ENCODE peak calls at places on chromosomes 11 and 22, in five cellular contexts. Z is spleen, I is adrenal gland, K is IMR-90, D is body of pancreas. W is an unnamed sample.

GRCh38 chr11:8832571-8833260 is 78.3 kb upstream of the AKIP1 start:
- DNase-seq in K (peak), I (no peak), Z (no peak), D (no peak), W (no peak)

GRCh38 chr22:20268350-20269012 is 363 bp upstream of the RTN4R start:
- DNase-seq in I (no peak), Z (peak), D (peak), K (peak), W (peak)

GRCh38 chr11:16809901-16810668 is 71.6 kb downstream of the C11orf58 start:
- DNase-seq in I (peak), D (peak), Z (peak), K (peak), W (no peak)

GRCh38 chr11:34215806-34216453 is 110.5 kb downstream of the NAT10 start:
- DNase-seq in K (peak), D (no peak), Z (no peak), I (no peak), W (no peak)

GRCh38 chr11:11407065-11407737 is 54.2 kb upstream of the CSNK2A3 start:
- DNase-seq in Z (no peak), D (no peak), K (no peak), I (peak), W (no peak)

GRCh38 chr11:133549796-133550195 is 17.5 kb upstream of the OPCML start:
- DNase-seq in D (no peak), I (no peak), K (no peak), Z (no peak), W (no peak)

GRCh38 chr11:45017329-45017728 is 66.6 kb upstream of the TP53I11 start:
- DNase-seq in Z (no peak), K (no peak), D (no peak), I (no peak), W (no peak)

GRCh38 chr11:31240340-31240904 is 129.1 kb downstream of the DCDC1 start:
- DNase-seq in Z (no peak), D (peak), I (no peak), K (peak), W (no peak)

GRCh38 chr11:107780136-107780535 is 68.3 kb upstream of the SLN start:
- DNase-seq in K (no peak), Z (no peak), D (no peak), I (no peak), W (no peak)

GRCh38 chr11:92225206-92225562 is 566 bp downstream of the FAT3 start:
- DNase-seq in K (no peak), Z (no peak), D (no peak), I (no peak), W (no peak)

GRCh38 chr22:45968003-45968650 is 8.8 kb downstream of the WNT7B start:
- DNase-seq in D (no peak), K (peak), I (no peak), Z (no peak), W (no peak)

GRCh38 chr11:7657306-7658025 is 15.8 kb downstream of the CYB5R2 start:
- DNase-seq in I (peak), Z (no peak), D (peak), K (peak), W (peak)

GRCh38 chr11:110850846-110851245 is 138.6 kb upstream of the ARHGAP20 start:
- DNase-seq in I (no peak), Z (no peak), D (no peak), K (no peak), W (no peak)

GRCh38 chr22:32684148-32684821 is 117.2 kb upstream of the TIMP3 start:
- DNase-seq in Z (no peak), D (no peak), K (peak), I (no peak), W (no peak)

GRCh38 chr22:44202261-44202789 is 21.6 kb downstream of the PARVG start:
- DNase-seq in I (no peak), Z (no peak), D (no peak), K (peak), W (no peak)

GRCh38 chr11:114208371-114208770 is 87.8 kb upstream of the NNMT start:
- DNase-seq in Z (no peak), D (no peak), I (no peak), K (no peak), W (no peak)

GRCh38 chr11:109706940-109707339 is 284.9 kb downstream of the C11orf87 start:
- DNase-seq in D (no peak), Z (no peak), K (no peak), I (no peak), W (no peak)

GRCh38 chr11:89608234-89608966 is 101.7 kb upstream of the TRIM77 start:
- DNase-seq in D (no peak), K (no peak), Z (no peak), I (no peak), W (no peak)

GRCh38 chr11:10139081-10139480 is 154.9 kb downstream of the SBF2 start:
- DNase-seq in K (no peak), Z (no peak), I (no peak), D (no peak), W (no peak)

GRCh38 chr11:112355726-112356125 is 95.1 kb upstream of the PLET1 start:
- DNase-seq in I (peak), D (no peak), Z (no peak), K (peak), W (no peak)

GRCh38 chr11:70289582-70289981 is 19.1 kb downstream of the PPFIA1 start:
- DNase-seq in Z (no peak), K (no peak), D (no peak), I (no peak), W (peak)

GRCh38 chr11:125297346-125297910 is 132.9 kb downstream of the PKNOX2 start:
- DNase-seq in K (no peak), I (no peak), Z (no peak), D (no peak), W (no peak)

GRCh38 chr22:47203554-47203991 is 441.1 kb downstream of the TBC1D22A start:
- DNase-seq in D (no peak), I (no peak), Z (peak), K (no peak), W (no peak)

GRCh38 chr11:36055356-36055755 is 111.5 kb downstream of the LDLRAD3 start:
- DNase-seq in Z (no peak), D (no peak), I (no peak), K (no peak), W (no peak)

GRCh38 chr22:38867124-38867455 is 4.9 kb downstream of the CBX6 start:
- DNase-seq in Z (no peak), D (no peak), K (no peak), I (peak), W (no peak)
- TF ChIP-seq POLR2A in Z (no peak), D (no peak), K (no peak), I (no peak), W (no peak)

GRCh38 chr22:21972293-21972779 is 10.3 kb downstream of the TOP3B start:
- DNase-seq in I (no peak), D (peak), Z (no peak), K (peak), W (peak)

GRCh38 chr22:21971858-21972275 is 10.7 kb downstream of the TOP3B start:
- DNase-seq in Z (no peak), D (no peak), K (no peak), I (no peak), W (no peak)

GRCh38 chr22:21970800-21971617 is 11.6 kb downstream of the TOP3B start:
- DNase-seq in I (no peak), D (no peak), Z (no peak), K (no peak), W (no peak)

GRCh38 chr22:21968452-21969129 is 14.0 kb downstream of the TOP3B start:
- DNase-seq in I (no peak), K (no peak), D (no peak), Z (no peak), W (no peak)

GRCh38 chr22:21970037-21970799 is 12.4 kb downstream of the TOP3B start:
- DNase-seq in D (no peak), Z (no peak), K (no peak), I (no peak), W (no peak)
- TF ChIP-seq POLR2A in D (no peak), Z (no peak), K (no peak), I (no peak), W (no peak)

GRCh38 chr11:65478411-65479183 is 20.2 kb upstream of the MALAT1 start:
- DNase-seq in D (peak), Z (peak), K (peak), I (peak), W (peak)
- TF ChIP-seq POLR2A in D (no peak), Z (no peak), K (peak), I (peak), W (no peak)

GRCh38 chr22:41798736-41799135 is 1.7 kb upstream of the CCDC134 start:
- DNase-seq in K (no peak), Z (no peak), I (no peak), D (no peak), W (no peak)

GRCh38 chr22:41801147-41801819 is 804 bp downstream of the CCDC134 start:
- DNase-seq in K (no peak), D (no peak), I (no peak), Z (no peak), W (no peak)

GRCh38 chr22:41799486-41800347 is 762 bp upstream of the CCDC134 start:
- DNase-seq in Z (peak), D (peak), K (no peak), I (peak), W (peak)

GRCh38 chr22:41801886-41802285 is 1.4 kb downstream of the CCDC134 start:
- DNase-seq in I (no peak), K (no peak), D (no peak), Z (no peak), W (no peak)

DNA sequence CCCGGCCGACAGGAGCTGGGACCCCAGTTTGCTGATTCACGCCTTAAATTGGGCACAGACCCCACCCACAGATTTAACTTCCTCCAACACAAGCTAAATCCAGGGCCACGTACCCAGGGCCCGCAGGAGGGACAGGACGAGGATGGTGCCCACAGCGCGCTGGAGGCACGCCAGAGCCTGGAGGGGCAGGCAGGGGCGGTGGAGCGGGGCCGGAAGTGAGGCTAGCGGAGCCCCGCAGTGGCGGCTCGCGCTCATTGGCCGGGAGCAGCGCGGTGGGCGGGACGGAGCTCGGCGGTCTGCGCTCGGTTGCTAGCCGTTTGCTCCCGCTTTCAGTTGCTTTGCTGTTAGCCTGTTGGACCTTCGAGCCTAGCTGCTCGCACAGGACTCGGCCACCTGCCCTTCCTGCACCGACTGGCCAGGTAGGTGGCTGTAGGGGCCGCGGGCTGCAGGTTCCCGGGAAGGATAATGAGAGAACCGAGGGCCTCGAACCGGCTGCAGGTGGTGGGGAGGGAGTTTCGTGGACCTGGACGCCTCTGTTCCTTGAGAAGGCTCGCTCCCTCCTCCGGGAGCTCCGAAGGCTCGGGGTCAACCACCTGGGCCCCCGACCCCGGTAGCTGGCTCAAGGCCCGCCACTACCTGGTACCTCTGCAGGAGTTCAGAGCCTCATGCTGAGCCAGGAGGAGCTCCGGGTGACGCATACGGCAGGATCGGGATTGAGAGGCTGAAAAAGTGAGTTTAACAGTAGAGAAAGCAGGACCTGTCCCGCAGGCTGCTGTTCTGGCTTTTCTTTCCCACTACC is at the start of gene CCDC134:
- DNase-seq in K (peak), I (peak), Z (peak), D (peak), W (peak)
- TF ChIP-seq POLR2A in K (peak), I (peak), Z (peak), D (peak), W (peak)

GRCh38 chr11:61963282-61964057 is 4.0 kb downstream of the FTH1 start:
- DNase-seq in I (peak), D (no peak), K (peak), Z (peak), W (peak)
- TF ChIP-seq POLR2A in I (peak), D (peak), K (peak), Z (no peak), W (peak)

DNA sequence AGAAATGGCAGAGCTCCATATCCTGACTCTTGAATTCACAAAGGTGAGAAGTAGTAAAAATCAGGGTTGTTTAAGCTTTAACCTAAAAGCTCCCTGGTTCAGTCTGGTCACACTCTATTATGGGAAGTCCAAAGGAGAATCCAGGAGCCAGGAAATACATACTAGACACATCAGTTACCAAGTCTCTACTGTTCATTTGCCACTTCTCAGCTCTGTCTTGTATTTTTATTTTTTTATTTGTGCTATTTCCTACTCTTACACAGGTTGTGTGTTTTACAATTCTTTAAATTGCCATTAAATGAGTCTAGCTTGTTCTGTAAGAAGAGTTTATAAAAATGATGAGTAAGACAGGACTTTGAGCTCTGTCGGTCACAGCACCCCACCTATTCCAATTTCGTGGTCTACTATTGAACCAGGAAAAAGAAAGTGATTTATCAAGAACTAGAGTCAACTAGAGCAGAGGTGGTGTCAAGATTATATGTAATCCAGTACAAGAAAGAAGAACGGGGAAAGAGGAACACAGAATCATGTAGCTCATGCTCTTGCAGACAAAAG is 9.7 kb downstream of the MS4A12 start:
- DNase-seq in K (no peak), Z (no peak), D (no peak), I (no peak), W (peak)
- TF ChIP-seq POLR2A in K (no peak), Z (no peak), D (no peak), I (no peak), W (no peak)

GRCh38 chr22:37021041-37021440 is 1.5 kb downstream of the MPST start:
- DNase-seq in I (no peak), D (no peak), K (no peak), Z (no peak), W (peak)

GRCh38 chr22:37018086-37018814 is 997 bp downstream of the TST start:
- DNase-seq in I (no peak), Z (peak), K (no peak), D (peak), W (no peak)

GRCh38 chr22:37020192-37020479 is 594 bp downstream of the MPST start:
- DNase-seq in I (peak), K (peak), Z (no peak), D (peak), W (peak)

GRCh38 chr22:37018815-37019308 is 385 bp downstream of the TST start:
- DNase-seq in I (peak), D (peak), Z (peak), K (peak), W (peak)

GRCh38 chr22:37019309-37020191 is at the start of the genes MPST and TST:
- DNase-seq in K (peak), Z (peak), I (peak), D (peak), W (peak)
- TF ChIP-seq POLR2A in K (peak), Z (peak), I (peak), D (peak), W (peak)

GRCh38 chr22:50708474-50708873 is 29.5 kb upstream of the ACR start:
- DNase-seq in Z (no peak), D (no peak), K (no peak), I (no peak), W (no peak)

GRCh38 chr22:50708996-50709395 is 29.0 kb upstream of the ACR start:
- DNase-seq in D (no peak), Z (no peak), K (no peak), I (no peak), W (no peak)

GRCh38 chr22:50710886-50711285 is 27.1 kb upstream of the ACR start:
- DNase-seq in I (no peak), Z (peak), K (no peak), D (no peak), W (no peak)

GRCh38 chr22:50711446-50712340 is 26.3 kb upstream of the ACR start:
- DNase-seq in I (no peak), Z (peak), K (no peak), D (no peak), W (no peak)

DNA sequence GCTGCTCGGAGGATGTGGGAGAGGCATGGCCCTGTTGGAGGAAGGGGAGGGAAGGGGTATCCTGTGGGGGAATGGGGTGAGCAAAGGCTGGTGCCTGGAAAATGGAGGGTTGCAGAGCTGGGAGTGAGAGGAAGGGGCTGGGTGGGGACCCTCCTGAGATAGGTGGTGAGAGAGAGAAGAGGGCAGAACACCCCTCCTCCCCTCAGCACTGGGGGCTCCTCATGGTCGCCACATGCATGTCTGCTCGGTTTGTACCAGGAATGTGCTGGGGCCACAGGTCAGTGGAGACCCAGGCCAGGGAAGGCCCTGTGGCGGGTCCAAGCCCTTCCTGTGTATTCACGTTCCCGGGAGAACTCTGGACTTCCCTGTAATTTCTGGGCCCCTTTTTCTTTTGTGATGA is 27.8 kb upstream of the ACR start:
- DNase-seq in K (no peak), I (no peak), Z (peak), D (no peak), W (no peak)
- TF ChIP-seq POLR2A in K (no peak), I (no peak), Z (no peak), D (no peak), W (no peak)

GRCh38 chr11:355581-356458 is 13.5 kb upstream of the B4GALNT4 start:
- DNase-seq in D (peak), I (peak), K (peak), Z (peak), W (peak)
- TF ChIP-seq POLR2A in D (peak), I (peak), K (peak), Z (peak), W (no peak)

W was measured in Peyer's patch.